ENCODE peak calls at places on chromosomes 5 and 9, in four cellular contexts. N is SK-N-SH, D is HepG2, C is K562. B is an unnamed sample.

GRCh38 chr5:96079075-96079474 is 117.4 kb upstream of the ELL2 start:
- DNase-seq in N (no peak), D (peak), C (no peak), B (peak)

GRCh38 chr9:107710988-107711387 is 221.4 kb upstream of the KLF4 start:
- DNase-seq in N (no peak), D (no peak), C (no peak), B (no peak)

GRCh38 chr5:126052120-126052519 is 371.1 kb upstream of the GRAMD2B start:
- DNase-seq in N (no peak), D (no peak), C (no peak), B (no peak)

GRCh38 chr5:153672347-153673090 is 182.0 kb downstream of the GRIA1 start:
- DNase-seq in N (no peak), D (no peak), C (no peak), B (no peak)

GRCh38 chr9:132768932-132769894 is 98.9 kb downstream of the GTF3C4 start:
- DNase-seq in N (peak), D (peak), C (peak), B (no peak)

GRCh38 chr9:129009584-129010141 is 18.5 kb downstream of the SH3GLB2 start:
- DNase-seq in N (no peak), D (no peak), C (no peak), B (no peak)

GRCh38 chr5:111385970-111386831 is 126.1 kb downstream of the STARD4 start:
- DNase-seq in N (peak), D (no peak), C (no peak), B (no peak)

GRCh38 chr9:76153902-76154629 is 240.2 kb downstream of the RFK start:
- DNase-seq in N (no peak), D (no peak), C (no peak), B (no peak)

GRCh38 chr5:172569862-172570558 is 71.1 kb upstream of the NEURL1B start:
- DNase-seq in N (no peak), D (no peak), C (no peak), B (no peak)

GRCh38 chr5:91885291-91886265 is 502.5 kb upstream of the ARRDC3 start:
- DNase-seq in N (no peak), D (no peak), C (no peak), B (no peak)

GRCh38 chr9:80995759-80996158 is 693.6 kb downstream of the TLE1 start:
- DNase-seq in N (no peak), D (no peak), C (no peak), B (no peak)

GRCh38 chr9:80899208-80899607 is 790.1 kb downstream of the TLE1 start:
- DNase-seq in N (no peak), D (no peak), C (no peak), B (no peak)

GRCh38 chr9:1047605-1048235 is 2.4 kb upstream of the DMRT2 start:
- DNase-seq in N (no peak), D (no peak), C (no peak), B (no peak)

GRCh38 chr5:57839025-57839424 is 356.4 kb upstream of the ACTBL2 start:
- DNase-seq in N (no peak), D (no peak), C (no peak), B (no peak)

GRCh38 chr9:137318976-137319375 is 16.9 kb upstream of the NRARP start:
- DNase-seq in N (peak), D (no peak), C (peak), B (no peak)

GRCh38 chr5:130231786-130232185 is 327.5 kb downstream of the CHSY3 start:
- DNase-seq in N (no peak), D (no peak), C (no peak), B (no peak)

GRCh38 chr9:91246842-91247241 is 114.9 kb downstream of the AUH start:
- DNase-seq in N (no peak), D (no peak), C (no peak), B (no peak)

GRCh38 chr5:59193616-59194319 is 610.9 kb downstream of the RAB3C start:
- DNase-seq in N (no peak), D (no peak), C (no peak), B (no peak)

GRCh38 chr9:130498298-130498917 is 53.6 kb downstream of the ASS1 start:
- DNase-seq in N (no peak), D (peak), C (peak), B (no peak)

GRCh38 chr5:157457391-157457790 is 2.6 kb upstream of the NIPAL4 start:
- DNase-seq in N (no peak), D (no peak), C (no peak), B (no peak)

GRCh38 chr9:132207839-132208615 is 46.2 kb downstream of the NTNG2 start:
- DNase-seq in N (no peak), D (no peak), C (no peak), B (no peak)

GRCh38 chr5:14206028-14206725 is 63.0 kb downstream of the TRIO start:
- DNase-seq in N (no peak), D (no peak), C (no peak), B (no peak)

GRCh38 chr5:102638316-102638715 is 116.8 kb upstream of the PAM start:
- DNase-seq in N (no peak), D (no peak), C (no peak), B (no peak)
- TF ChIP-seq ELF1 in N (no peak), D (no peak), C (no peak), B (no peak)

GRCh38 chr5:39716532-39716971 is 291.8 kb upstream of the DAB2 start:
- DNase-seq in N (peak), D (peak), C (peak), B (peak)
- TF ChIP-seq REST in N (no peak), D (no peak), C (no peak), B (no peak)

GRCh38 chr9:35733109-35733541 is 659 bp downstream of the CREB3 start:
- DNase-seq in N (peak), D (peak), C (peak), B (peak)
- TF ChIP-seq ELF1 in N (no peak), D (no peak), C (no peak), B (no peak)

GRCh38 chr9:5832543-5833529 is at the start of gene ERMP1:
- DNase-seq in N (peak), D (peak), C (peak), B (peak)
- TF ChIP-seq REST in N (no peak), D (no peak), C (no peak), B (no peak)

DNA sequence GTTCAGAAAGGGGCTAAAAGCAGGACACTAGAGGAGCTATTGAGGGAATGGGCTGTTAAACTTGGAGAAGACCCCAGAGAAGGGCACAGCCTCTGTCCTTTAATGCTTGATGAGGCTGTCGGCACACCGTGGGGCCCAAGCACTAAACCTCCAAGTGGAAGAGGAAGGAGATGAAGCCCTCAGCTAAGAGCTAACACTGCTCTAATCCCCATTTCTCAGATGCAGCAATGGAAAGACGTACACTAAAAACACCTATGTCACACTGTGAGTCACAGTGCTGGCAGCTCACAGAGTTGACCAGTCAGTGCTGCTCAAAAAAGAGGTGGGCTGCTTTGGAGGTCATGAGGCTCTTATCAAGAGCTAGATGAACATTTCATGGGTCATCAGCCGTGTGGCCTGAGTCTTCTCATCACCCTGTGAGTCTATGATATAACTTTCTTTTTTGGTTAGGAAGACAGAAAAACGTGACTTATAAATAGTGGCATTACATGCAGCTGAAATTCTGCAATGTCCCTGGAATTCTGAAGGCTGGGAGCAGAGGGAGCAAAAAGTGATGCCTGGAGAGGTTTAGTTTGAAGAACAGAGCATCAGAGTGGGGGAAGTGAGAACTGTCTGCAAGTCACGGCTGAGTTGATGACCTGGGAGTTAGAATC is 21.5 kb downstream of the TNFSF8 start:
- DNase-seq in N (no peak), D (no peak), C (no peak), B (no peak)
- TF ChIP-seq ELF1 in N (no peak), D (no peak), C (no peak), B (no peak)

DNA sequence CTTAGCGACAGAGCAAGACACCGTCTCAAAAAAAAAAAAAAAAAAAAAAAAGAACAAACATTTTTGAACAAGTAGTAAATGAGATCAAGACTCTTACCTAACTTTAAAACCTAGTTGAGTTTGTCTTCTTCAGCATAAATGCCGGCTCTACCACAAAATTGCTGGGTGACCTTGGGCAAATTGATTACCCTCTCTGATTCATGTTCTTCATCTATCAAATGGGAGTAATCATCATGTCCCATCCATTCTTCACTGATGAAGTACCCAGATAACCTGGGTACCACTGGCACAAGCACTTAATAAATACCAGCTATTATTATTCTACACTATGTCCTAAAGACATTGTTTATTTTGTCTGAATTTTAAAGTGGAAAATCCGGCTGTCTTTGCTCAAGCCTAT is 96.3 kb downstream of the ATPSCKMT start:
- DNase-seq in N (no peak), D (no peak), C (no peak), B (no peak)
- TF ChIP-seq REST in N (no peak), D (no peak), C (no peak), B (no peak)

GRCh38 chr5:41871866-41872265 is 1.6 kb upstream of the OXCT1 start:
- DNase-seq in N (no peak), D (no peak), C (no peak), B (no peak)
- TF ChIP-seq ELF1 in N (no peak), D (no peak), C (no peak), B (no peak)

DNA sequence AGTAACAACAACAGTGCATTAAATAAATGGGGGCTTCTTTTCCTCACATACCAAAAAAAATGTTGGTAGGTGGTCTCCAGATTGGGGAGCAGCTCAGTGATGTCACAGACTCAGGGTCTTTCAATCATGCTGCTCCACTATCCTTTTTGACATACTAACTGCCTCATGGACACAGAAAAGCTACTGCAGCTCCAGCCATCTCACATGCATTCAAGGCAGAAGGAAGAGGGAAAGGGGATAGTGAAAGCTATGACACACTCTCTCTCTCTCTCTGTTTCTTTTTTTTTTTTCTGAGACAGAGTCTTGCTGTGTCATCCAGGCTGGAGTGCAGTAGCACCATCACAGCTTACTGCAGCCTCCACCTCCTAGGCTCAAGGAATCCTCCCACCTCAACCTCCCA is 7.9 kb upstream of the ADGRD2 start:
- DNase-seq in N (no peak), D (no peak), C (no peak), B (no peak)
- TF ChIP-seq REST in N (no peak), D (no peak), C (no peak), B (no peak)

B was measured in HCT116.